ENCODE peak calls at places on chromosomes 6 and 20, in four cellular contexts. One of them, this sample, is unnamed.

GRCh38 chr6:141264101-141264500 is 868.6 kb upstream of the GJE1 start:
- DNase-seq in HepG2: no peak
- DNase-seq in WTC11: no peak
- DNase-seq in K562: no peak
- DNase-seq in this sample: no peak

GRCh38 chr6:147974376-147974775 is 368.3 kb upstream of the SASH1 start:
- DNase-seq in HepG2: peak
- DNase-seq in WTC11: no peak
- DNase-seq in K562: no peak
- DNase-seq in this sample: no peak

GRCh38 chr6:53532061-53532797 is 12.7 kb downstream of the GCLC start:
- DNase-seq in WTC11: no peak
- DNase-seq in HepG2: no peak
- DNase-seq in K562: peak
- DNase-seq in this sample: no peak

GRCh38 chr6:130434174-130434873 is 68.5 kb downstream of the TMEM200A start:
- DNase-seq in WTC11: no peak
- DNase-seq in HepG2: no peak
- DNase-seq in K562: no peak
- DNase-seq in this sample: no peak

GRCh38 chr6:138086573-138087196 is 20.5 kb downstream of the PERP start:
- DNase-seq in K562: no peak
- DNase-seq in WTC11: peak
- DNase-seq in HepG2: peak
- DNase-seq in this sample: no peak

GRCh38 chr20:6613280-6613861 is 154.1 kb upstream of the BMP2 start:
- DNase-seq in WTC11: no peak
- DNase-seq in HepG2: no peak
- DNase-seq in K562: no peak
- DNase-seq in this sample: no peak

GRCh38 chr20:34500823-34501222 is 15.4 kb upstream of the DYNLRB1 start:
- DNase-seq in K562: no peak
- DNase-seq in WTC11: no peak
- DNase-seq in HepG2: no peak
- DNase-seq in this sample: no peak

GRCh38 chr20:63023071-63023835 is 16.5 kb upstream of the BHLHE23 start:
- DNase-seq in K562: no peak
- DNase-seq in WTC11: peak
- DNase-seq in HepG2: no peak
- DNase-seq in this sample: no peak

GRCh38 chr6:44128020-44128917 is 915 bp downstream of the TMEM63B start:
- DNase-seq in K562: peak
- DNase-seq in WTC11: peak
- DNase-seq in HepG2: peak
- DNase-seq in this sample: no peak

GRCh38 chr6:34027445-34027936 is 118.4 kb downstream of the GRM4 start:
- DNase-seq in HepG2: peak
- DNase-seq in WTC11: peak
- DNase-seq in K562: peak
- DNase-seq in this sample: no peak

GRCh38 chr6:6466967-6467761 is 121.4 kb upstream of the LY86 start:
- DNase-seq in WTC11: no peak
- DNase-seq in HepG2: no peak
- DNase-seq in K562: no peak
- DNase-seq in this sample: no peak

GRCh38 chr6:138517635-138518034 is 18.3 kb upstream of the NHSL1 start:
- DNase-seq in HepG2: peak
- DNase-seq in WTC11: peak
- DNase-seq in K562: peak
- DNase-seq in this sample: no peak

GRCh38 chr6:84220809-84221409 is 6.5 kb downstream of the CEP162 start:
- DNase-seq in WTC11: no peak
- DNase-seq in K562: no peak
- DNase-seq in HepG2: no peak
- DNase-seq in this sample: no peak

GRCh38 chr6:31466466-31466865 is 31.5 kb upstream of the MICB start:
- DNase-seq in WTC11: no peak
- DNase-seq in HepG2: no peak
- DNase-seq in K562: no peak
- DNase-seq in this sample: no peak

GRCh38 chr6:31467151-31467550 is 30.8 kb upstream of the MICB start:
- DNase-seq in K562: no peak
- DNase-seq in HepG2: no peak
- DNase-seq in WTC11: no peak
- DNase-seq in this sample: no peak

GRCh38 chr6:31470801-31471200 is 27.1 kb upstream of the MICB start:
- DNase-seq in WTC11: no peak
- DNase-seq in K562: no peak
- DNase-seq in HepG2: no peak
- DNase-seq in this sample: no peak

GRCh38 chr6:31465718-31466117 is 32.2 kb upstream of the MICB start:
- DNase-seq in K562: no peak
- DNase-seq in WTC11: no peak
- DNase-seq in HepG2: no peak
- DNase-seq in this sample: no peak

DNA sequence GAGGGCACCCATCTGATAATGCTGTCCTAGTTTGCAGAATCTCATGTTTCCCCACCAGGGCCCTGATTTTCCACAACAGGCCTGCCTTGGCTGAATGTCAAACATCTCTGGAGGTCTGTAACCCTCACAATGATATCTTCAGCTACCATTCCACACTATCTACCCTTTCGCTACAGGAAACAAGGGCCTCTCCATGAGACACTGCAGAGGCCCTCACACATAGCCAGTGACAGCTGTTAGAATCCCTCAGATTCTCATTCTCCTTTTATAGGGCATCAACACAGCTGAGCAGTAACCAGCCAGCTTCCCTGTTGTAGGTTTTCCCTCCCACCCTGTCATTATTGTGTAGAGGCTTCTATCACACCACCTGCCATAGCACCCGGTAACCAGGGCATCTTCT is 29.6 kb upstream of the MICB start:
- DNase-seq in HepG2: no peak
- DNase-seq in WTC11: no peak
- DNase-seq in K562: no peak
- DNase-seq in this sample: no peak
- TF ChIP-seq CREM in HepG2: no peak
- TF ChIP-seq CREM in WTC11: no peak
- TF ChIP-seq CREM in K562: no peak
- TF ChIP-seq CREM in this sample: no peak

DNA sequence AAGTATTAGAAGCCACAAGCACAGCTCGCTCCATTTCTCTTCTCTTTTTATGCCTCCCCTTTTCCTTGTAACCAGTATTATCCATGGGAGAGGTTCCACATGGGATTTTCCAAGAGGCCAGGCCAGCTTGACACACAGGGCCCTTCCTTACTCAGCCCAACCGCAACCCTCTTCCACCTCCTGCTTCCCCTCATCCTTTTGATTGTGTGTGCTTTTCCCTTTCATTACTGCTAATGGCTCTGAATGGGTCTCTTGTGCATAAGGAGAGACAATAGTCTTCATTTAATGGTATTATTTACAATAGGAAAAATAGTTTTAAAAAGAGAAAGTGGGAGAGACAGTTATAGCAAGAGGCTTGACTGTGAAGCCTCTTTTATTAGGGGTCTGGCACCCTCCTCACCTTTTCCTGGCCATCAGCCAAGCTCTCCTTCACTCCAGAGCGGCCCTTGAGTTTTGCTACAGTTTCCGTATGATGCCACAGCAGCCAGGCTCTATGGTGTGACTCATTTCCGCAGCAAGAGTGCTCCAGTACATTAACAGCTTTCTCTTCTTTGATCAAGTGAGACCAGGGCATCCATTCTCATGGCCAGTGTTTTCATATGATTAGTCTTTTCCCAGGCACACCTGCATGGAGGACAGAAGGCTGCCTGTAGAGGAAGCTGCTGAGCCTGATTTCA is 579.5 kb downstream of the TFAP2B start:
- DNase-seq in K562: no peak
- DNase-seq in WTC11: no peak
- DNase-seq in HepG2: no peak
- DNase-seq in this sample: peak
- TF ChIP-seq CREM in K562: no peak
- TF ChIP-seq CREM in WTC11: no peak
- TF ChIP-seq CREM in HepG2: no peak
- TF ChIP-seq CREM in this sample: no peak

GRCh38 chr20:41091926-41092325 is 45.4 kb upstream of the PLCG1 start:
- DNase-seq in HepG2: no peak
- DNase-seq in K562: no peak
- DNase-seq in WTC11: no peak
- DNase-seq in this sample: no peak
- TF ChIP-seq CREM in HepG2: no peak
- TF ChIP-seq CREM in K562: no peak
- TF ChIP-seq CREM in WTC11: no peak
- TF ChIP-seq CREM in this sample: no peak

GRCh38 chr20:39829713-39830112 is 859.3 kb downstream of the MAFB start:
- DNase-seq in HepG2: no peak
- DNase-seq in WTC11: no peak
- DNase-seq in K562: no peak
- DNase-seq in this sample: peak

GRCh38 chr20:39830903-39831302 is 858.1 kb downstream of the MAFB start:
- DNase-seq in HepG2: no peak
- DNase-seq in WTC11: no peak
- DNase-seq in K562: no peak
- DNase-seq in this sample: no peak

GRCh38 chr20:39825524-39825923 is 863.4 kb downstream of the DHX35 start:
- DNase-seq in HepG2: no peak
- DNase-seq in K562: no peak
- DNase-seq in WTC11: no peak
- DNase-seq in this sample: no peak

GRCh38 chr20:39825950-39826349 is 863.1 kb downstream of the MAFB start:
- DNase-seq in HepG2: no peak
- DNase-seq in WTC11: no peak
- DNase-seq in K562: no peak
- DNase-seq in this sample: peak

GRCh38 chr20:39829255-39829654 is 859.8 kb downstream of the MAFB start:
- DNase-seq in HepG2: no peak
- DNase-seq in K562: no peak
- DNase-seq in WTC11: peak
- DNase-seq in this sample: no peak
- TF ChIP-seq CREM in HepG2: no peak
- TF ChIP-seq CREM in K562: no peak
- TF ChIP-seq CREM in WTC11: no peak
- TF ChIP-seq CREM in this sample: no peak

This sample was measured in GM12878.